ENCODE peak calls at places on chromosomes 11 and 22, in five cellular contexts. H is breast epithelium, N is lower leg skin, S is uterus, J is NB4. A is an unnamed sample.

GRCh38 chr22:36331306-36331911 is 56.4 kb downstream of the MYH9 start:
- DNase-seq in H (no peak), N (peak; percentile 96), S (peak; percentile 85), J (peak; percentile 94), A (peak; percentile 42)

GRCh38 chr11:15551897-15552851 is 437.5 kb downstream of the INSC start:
- DNase-seq in H (no peak), N (no peak), S (no peak), J (no peak), A (no peak)

GRCh38 chr22:30754971-30755759 is 60.5 kb downstream of the OSBP2 start:
- DNase-seq in H (no peak), N (no peak), S (peak; percentile 26), J (peak; percentile 66), A (peak; percentile 72)

GRCh38 chr11:120326228-120326627 is 1.1 kb downstream of the TLCD5 start:
- DNase-seq in H (no peak), N (no peak), S (no peak), J (no peak), A (no peak)

GRCh38 chr11:69911310-69912160 is 92.3 kb upstream of the FGF3 start:
- DNase-seq in H (no peak), N (peak; percentile 81), S (no peak), J (no peak), A (no peak)

GRCh38 chr22:49230194-49230577 is 597.5 kb downstream of the BRD1 start:
- DNase-seq in H (peak; percentile 28), N (peak; percentile 62), S (no peak), J (peak; percentile 18), A (no peak)

GRCh38 chr11:10451399-10452116 is 3.5 kb upstream of the AMPD3 start:
- DNase-seq in H (no peak), N (no peak), S (no peak), J (peak; percentile 93), A (no peak)

GRCh38 chr11:69215784-69216415 is 60.2 kb downstream of the SMIM38 start:
- DNase-seq in H (peak; percentile 12), N (peak; percentile 84), S (no peak), J (no peak), A (no peak)

GRCh38 chr22:26670459-26670858 is 13.1 kb downstream of the MIAT start:
- DNase-seq in H (no peak), N (no peak), S (no peak), J (no peak), A (no peak)

GRCh38 chr22:40484906-40485660 is 114.7 kb downstream of the SGSM3 start:
- DNase-seq in H (no peak), N (no peak), S (no peak), J (no peak), A (no peak)

GRCh38 chr11:80285076-80285790 is 844.4 kb upstream of the TENM4 start:
- DNase-seq in H (no peak), N (no peak), S (no peak), J (no peak), A (no peak)

GRCh38 chr22:47354668-47355387 is 592.4 kb downstream of the TBC1D22A start:
- DNase-seq in H (no peak), N (peak; percentile 71), S (no peak), J (no peak), A (no peak)

GRCh38 chr11:10650630-10651029 is 42.9 kb downstream of the IRAG1 start:
- DNase-seq in H (no peak), N (no peak), S (no peak), J (no peak), A (no peak)

GRCh38 chr11:75272391-75272790 is 31.8 kb downstream of the TPBGL start:
- DNase-seq in H (peak; percentile 39), N (peak; percentile 67), S (no peak), J (no peak), A (no peak)

GRCh38 chr11:95045791-95046190 is 3.4 kb upstream of the KDM4F start:
- DNase-seq in H (no peak), N (no peak), S (no peak), J (no peak), A (no peak)

GRCh38 chr22:29456211-29456671 is 17.9 kb downstream of the RFPL1 start:
- DNase-seq in H (no peak), N (no peak), S (no peak), J (no peak), A (no peak)

GRCh38 chr11:128095459-128096096 is 491.8 kb downstream of the ETS1 start:
- DNase-seq in H (no peak), N (no peak), S (no peak), J (peak; percentile 18), A (no peak)

GRCh38 chr22:42282252-42282942 is 11.9 kb upstream of the TCF20 start:
- DNase-seq in H (peak; percentile 30), N (no peak), S (no peak), J (no peak), A (no peak)

GRCh38 chr22:36339171-36340065 is 48.3 kb downstream of the MYH9 start:
- DNase-seq in H (no peak), N (no peak), S (no peak), J (no peak), A (no peak)

GRCh38 chr22:29146771-29147170 is 58.9 kb upstream of the EMID1 start:
- DNase-seq in H (no peak), N (no peak), S (no peak), J (no peak), A (no peak)

GRCh38 chr11:17443926-17444690 is 32.5 kb downstream of the ABCC8 start:
- DNase-seq in H (no peak), N (no peak), S (no peak), J (no peak), A (no peak)

GRCh38 chr22:28181332-28181731 is 262.3 kb upstream of the PITPNB start:
- DNase-seq in H (no peak), N (no peak), S (no peak), J (no peak), A (no peak)

GRCh38 chr11:126147268-126148111 is 64.0 kb downstream of the RPUSD4 start:
- DNase-seq in H (no peak), N (no peak), S (no peak), J (no peak), A (no peak)

GRCh38 chr11:59079089-59079488 is 7.0 kb upstream of the GLYATL1B start:
- DNase-seq in H (no peak), N (no peak), S (no peak), J (no peak), A (no peak)

GRCh38 chr22:19680287-19680881 is 33.9 kb upstream of the SEPTIN5 start:
- DNase-seq in H (peak; percentile 43), N (no peak), S (no peak), J (no peak), A (no peak)

GRCh38 chr11:114061053-114062049 is 1.8 kb downstream of the ZBTB16 start:
- DNase-seq in H (no peak), N (peak; percentile 90), S (no peak), J (peak; percentile 74), A (peak; percentile 41)

GRCh38 chr22:16917144-16918003 is 90.6 kb downstream of the GAB4 start:
- DNase-seq in H (peak; percentile 60), N (peak; percentile 91), S (peak; percentile 19), J (peak; percentile 70), A (peak; percentile 39)

DNA sequence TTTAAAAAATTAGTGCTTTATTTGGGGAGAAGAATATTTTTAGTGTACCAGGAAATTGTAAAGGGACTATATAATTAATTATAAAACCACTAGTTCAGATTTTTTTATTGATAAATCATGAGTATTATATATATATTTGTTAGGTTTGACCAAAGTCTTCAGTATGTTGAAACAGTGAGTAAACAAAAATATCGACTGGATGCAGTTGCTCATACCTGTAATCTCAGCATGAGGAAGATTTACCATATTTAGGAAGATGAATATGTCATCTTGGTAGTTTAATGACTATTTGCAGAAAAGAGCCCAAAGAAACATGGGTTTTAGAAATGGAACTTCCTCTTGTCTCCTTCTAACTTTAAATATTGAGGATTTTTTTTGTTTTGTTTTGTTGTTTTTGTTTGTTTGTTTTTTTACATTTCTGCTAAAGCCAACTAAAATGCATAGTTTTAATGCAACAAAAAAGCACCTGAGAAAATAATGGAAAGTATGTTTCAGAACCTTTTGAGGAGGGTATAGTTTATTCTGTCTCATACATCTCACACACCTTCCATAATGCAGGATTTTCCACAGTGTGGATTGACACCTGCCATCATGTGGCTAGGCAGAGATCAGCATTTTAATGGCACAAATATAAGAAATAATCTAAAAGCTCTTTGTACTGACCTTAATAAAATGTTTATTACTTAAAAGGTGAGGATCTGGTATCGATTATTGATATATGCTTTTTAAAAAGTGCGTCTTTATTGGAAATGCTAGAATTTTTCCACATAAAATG is 114.3 kb downstream of the ARHGAP42 start:
- DNase-seq in H (no peak), N (no peak), S (no peak), J (no peak), A (no peak)
- TF ChIP-seq POLR2A in H (no peak), N (no peak), S (no peak), J (no peak), A (no peak)

DNA sequence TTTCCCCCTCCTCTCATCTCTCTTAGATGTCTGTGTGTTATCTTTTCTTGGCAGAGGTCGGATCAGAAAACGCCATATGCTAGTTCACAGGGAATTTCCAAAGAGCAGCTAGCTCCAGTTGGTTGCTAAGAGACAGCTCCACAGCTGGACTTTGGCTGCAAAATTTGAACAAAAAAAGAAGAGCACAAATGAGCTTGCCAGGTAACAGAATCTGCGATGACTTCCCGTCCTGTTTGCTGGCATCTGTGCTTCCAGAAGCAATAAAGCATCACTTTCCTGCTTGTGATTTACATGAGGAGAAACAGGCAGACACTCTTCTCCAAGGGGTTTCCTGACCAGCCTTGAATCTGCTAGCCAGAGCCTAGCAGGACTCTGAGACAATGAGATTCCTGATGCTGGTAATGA is 596.0 kb upstream of the B3GAT1 start:
- DNase-seq in H (no peak), N (no peak), S (no peak), J (no peak), A (no peak)
- TF ChIP-seq POLR2A in H (no peak), N (no peak), S (no peak), J (no peak), A (no peak)

GRCh38 chr22:33357894-33358440 is 299.8 kb upstream of the SYN3 start:
- DNase-seq in H (no peak), N (no peak), S (no peak), J (no peak), A (no peak)

GRCh38 chr22:33350961-33351360 is 292.8 kb upstream of the SYN3 start:
- DNase-seq in H (no peak), N (no peak), S (no peak), J (no peak), A (no peak)

GRCh38 chr22:33350391-33350955 is 292.3 kb upstream of the SYN3 start:
- DNase-seq in H (no peak), N (no peak), S (no peak), J (no peak), A (no peak)

GRCh38 chr22:33352768-33353167 is 294.6 kb upstream of the SYN3 start:
- DNase-seq in H (no peak), N (no peak), S (no peak), J (no peak), A (no peak)

GRCh38 chr22:33354928-33355327 is 296.7 kb upstream of the SYN3 start:
- DNase-seq in H (no peak), N (no peak), S (no peak), J (no peak), A (no peak)
- TF ChIP-seq POLR2A in H (no peak), N (no peak), S (no peak), J (no peak), A (no peak)

GRCh38 chr11:61378713-61379313 is 13.6 kb upstream of the TMEM216 start:
- DNase-seq in H (no peak), N (no peak), S (peak; percentile 57), J (peak; percentile 95), A (no peak)

GRCh38 chr11:61380914-61381313 is 11.5 kb upstream of the TMEM216 start:
- DNase-seq in H (no peak), N (no peak), S (no peak), J (no peak), A (no peak)

GRCh38 chr11:61375709-61376108 is 13.5 kb downstream of the TMEM138 start:
- DNase-seq in H (no peak), N (no peak), S (no peak), J (no peak), A (no peak)

GRCh38 chr11:61372659-61373058 is 10.5 kb downstream of the TMEM138 start:
- DNase-seq in H (no peak), N (no peak), S (no peak), J (no peak), A (no peak)

GRCh38 chr11:61377461-61378160 is 14.8 kb upstream of the TMEM216 start:
- DNase-seq in H (no peak), N (no peak), S (no peak), J (no peak), A (no peak)
- TF ChIP-seq POLR2A in H (no peak), N (no peak), S (no peak), J (no peak), A (no peak)